ENCODE peak calls at places on chromosomes 7 and 10, in ten cellular contexts. Q is astrocyte; Z is epithelial cell of esophagus; B is mucosa of gallbladder; U is activated naive CD8-positive, alpha-beta T cell treated with anti-CD3 and anti-CD28 coated beads for 36 hours; H is stimulated activated CD4-positive, alpha-beta T cell treated with anti-CD3 and anti-CD28 coated beads, Interleukin-2, amount 100 ng/mL, for 24 hours; L is aorta; V is NCI-H345; Y is EH; K is hepatic stellate cell. X is an unnamed sample.

GRCh38 chr10:33109384-33109783 is 151.4 kb upstream of the ITGB1 start:
- DNase-seq in U (no peak), V (no peak), B (no peak), H (no peak), Z (no peak), K (no peak), L (no peak), Q (no peak), Y (no peak), X (no peak)

GRCh38 chr10:32035038-32035437 is 21.2 kb downstream of the KIF5B start:
- DNase-seq in L (no peak), U (no peak), Y (no peak), Z (no peak), V (no peak), K (no peak), B (no peak), Q (no peak), H (no peak), X (no peak)

GRCh38 chr10:104254493-104255243 is at the start of gene GSTO1:
- DNase-seq in H (peak), V (no peak), Y (peak), Z (peak), L (peak), Q (peak), U (peak), B (peak), K (peak), X (peak)

GRCh38 chr7:108094375-108094774 is 35.8 kb downstream of the LAMB4 start:
- DNase-seq in L (no peak), V (no peak), K (no peak), U (no peak), H (no peak), B (no peak), Q (peak), Z (no peak), Y (peak), X (peak)

GRCh38 chr10:11397980-11398580 is 213.4 kb downstream of the USP6NL start:
- DNase-seq in H (no peak), V (no peak), U (no peak), L (no peak), Q (peak), Y (peak), B (peak), K (no peak), Z (no peak), X (no peak)

GRCh38 chr7:129210256-129210988 is 14.4 kb upstream of the AHCYL2 start:
- DNase-seq in Q (no peak), H (peak), V (peak), U (peak), L (peak), Y (peak), K (peak), B (peak), Z (peak), X (peak)

GRCh38 chr7:9026121-9026520 is 592.7 kb downstream of the NXPH1 start:
- DNase-seq in U (no peak), Y (no peak), K (no peak), V (no peak), H (no peak), L (no peak), B (no peak), Q (no peak), Z (no peak), X (no peak)

GRCh38 chr10:125129076-125129458 is 31.3 kb downstream of the CTBP2 start:
- DNase-seq in B (no peak), V (no peak), L (peak), Q (no peak), K (no peak), Z (no peak), Y (no peak), H (no peak), U (no peak), X (no peak)

GRCh38 chr7:25856056-25856780 is 295.8 kb upstream of the NFE2L3 start:
- DNase-seq in U (peak), L (no peak), Q (no peak), K (no peak), V (peak), Z (peak), B (no peak), H (no peak), Y (no peak), X (peak)

GRCh38 chr7:157540020-157540419 is 203.2 kb downstream of the DNAJB6 start:
- DNase-seq in V (no peak), Z (no peak), H (no peak), L (peak), B (no peak), Q (no peak), Y (no peak), K (no peak), U (no peak), X (no peak)

GRCh38 chr10:80155696-80156215 is 23.2 kb downstream of the PLAC9 start:
- DNase-seq in B (no peak), Y (no peak), K (no peak), Q (no peak), Z (no peak), L (peak), H (no peak), V (no peak), U (no peak), X (no peak)

GRCh38 chr7:12357508-12357907 is 46.2 kb downstream of the VWDE start:
- DNase-seq in L (no peak), Z (no peak), H (no peak), B (no peak), V (no peak), U (no peak), K (no peak), Y (no peak), Q (no peak), X (no peak)

GRCh38 chr10:79407397-79407796 is 38.0 kb downstream of the ZCCHC24 start:
- DNase-seq in Z (no peak), L (peak), U (no peak), H (no peak), Y (no peak), K (no peak), B (no peak), Q (no peak), V (no peak), X (no peak)

GRCh38 chr7:5333121-5334050 is 50.6 kb downstream of the SLC29A4 start:
- DNase-seq in Z (no peak), Y (no peak), B (peak), U (no peak), V (no peak), Q (no peak), K (no peak), H (no peak), L (no peak), X (no peak)

GRCh38 chr7:137989127-137989526 is 12.8 kb downstream of the CREB3L2 start:
- DNase-seq in U (no peak), B (no peak), L (no peak), H (no peak), Y (peak), K (peak), Q (no peak), Z (no peak), V (no peak), X (no peak)

GRCh38 chr7:45092100-45092930 is 3.5 kb upstream of the NACAD start:
- DNase-seq in B (no peak), H (no peak), Q (no peak), Y (peak), K (peak), V (no peak), L (no peak), U (no peak), Z (peak), X (no peak)

GRCh38 chr7:140342732-140343514 is 55.4 kb downstream of the SLC37A3 start:
- DNase-seq in H (no peak), U (no peak), V (peak), Q (peak), L (no peak), B (peak), K (no peak), Y (peak), Z (peak), X (peak)

GRCh38 chr7:71140264-71140663 is 8.3 kb downstream of the GALNT17 start:
- DNase-seq in K (no peak), Z (no peak), H (no peak), Q (no peak), L (no peak), V (no peak), B (no peak), Y (no peak), U (no peak), X (no peak)

GRCh38 chr10:27819781-27820531 is 74.3 kb upstream of the MKX start:
- DNase-seq in H (no peak), L (no peak), B (peak), Y (peak), Z (peak), V (no peak), Q (peak), U (no peak), K (no peak), X (peak)

GRCh38 chr7:4188646-4189045 is 493.4 kb upstream of the FOXK1 start:
- DNase-seq in Y (no peak), L (no peak), H (no peak), V (no peak), K (no peak), Z (no peak), U (no peak), Q (peak), B (no peak), X (no peak)

GRCh38 chr10:118754132-118754555 is 626 bp downstream of the CACUL1 start:
- DNase-seq in Y (peak), L (peak), K (peak), Z (peak), V (peak), B (peak), U (peak), Q (peak), H (peak), X (peak)

GRCh38 chr10:51510231-51510630 is 189.2 kb downstream of the CSTF2T start:
- DNase-seq in K (no peak), H (no peak), Z (peak), V (no peak), Q (no peak), Y (peak), U (no peak), B (no peak), L (no peak), X (no peak)

GRCh38 chr10:13439771-13440708 is 88.8 kb downstream of the BEND7 start:
- DNase-seq in U (peak), L (peak), H (peak), Q (no peak), Y (peak), Z (peak), K (peak), B (peak), V (peak), X (peak)

GRCh38 chr7:100520138-100520537 is 18.9 kb upstream of the AGFG2 start:
- DNase-seq in B (no peak), Q (no peak), V (no peak), U (no peak), H (no peak), Z (no peak), L (peak), K (no peak), Y (no peak), X (no peak)

GRCh38 chr7:43612599-43613589 is 30.0 kb downstream of the STK17A start:
- DNase-seq in Q (peak), B (no peak), H (peak), L (no peak), Z (no peak), U (no peak), V (no peak), Y (peak), K (peak), X (peak)

GRCh38 chr7:360454-361100 is 70.6 kb downstream of the FOXL3 start:
- DNase-seq in Q (no peak), K (no peak), L (peak), U (peak), B (no peak), V (no peak), Z (no peak), H (peak), Y (no peak), X (no peak)

GRCh38 chr10:131478398-131478989 is 167.0 kb upstream of the TCERG1L start:
- DNase-seq in U (no peak), H (no peak), Y (no peak), K (no peak), L (no peak), V (no peak), Q (no peak), Z (no peak), B (no peak), X (no peak)

GRCh38 chr7:909358-910329 is 33.3 kb downstream of the GET4 start:
- DNase-seq in U (no peak), H (peak), Y (peak), B (peak), Q (no peak), K (peak), Z (peak), L (peak), V (no peak), X (peak)

GRCh38 chr7:139619367-139619657 is 95.8 kb downstream of the CLEC2L start:
- DNase-seq in L (no peak), Z (peak), U (no peak), K (peak), B (no peak), H (no peak), Q (peak), V (no peak), Y (peak), X (no peak)

GRCh38 chr7:97167749-97168148 is 50.3 kb downstream of the SDHAF3 start:
- DNase-seq in L (no peak), Y (no peak), B (no peak), H (no peak), V (no peak), U (no peak), Q (no peak), K (no peak), Z (no peak), X (no peak)

X was measured in cardiac muscle cell.